ENCODE peak calls at places on chromosome 20, in nine cellular contexts. S, W, E, J, K, I, R, B and F are unnamed samples. For H3K36me3 and H3K27me3, the result is how much of the 10 kb centered on the place peaks cover.

GRCh38 chr20:46991850-46992639 is 97.4 kb downstream of the EYA2 start:
- DNase-seq in S (no peak), W (no peak), E (no peak), J (no peak), K (no peak), I (peak), R (no peak), B (no peak), F (no peak)

GRCh38 chr20:39849664-39850063 is 839.4 kb downstream of the MAFB start:
- DNase-seq in S (no peak), W (peak), E (peak), J (peak), K (peak), I (peak), R (peak), B (peak), F (no peak)

GRCh38 chr20:62590301-62591121 is 51.8 kb upstream of the SLCO4A1 start:
- DNase-seq in S (peak), W (peak), E (peak), J (peak), K (no peak), I (no peak), R (peak), B (peak), F (peak)

GRCh38 chr20:62717933-62718332 is 9.3 kb downstream of the NTSR1 start:
- DNase-seq in S (no peak), W (no peak), E (peak), J (no peak), K (no peak), I (no peak), R (no peak), B (peak), F (no peak)

GRCh38 chr20:371755-372542 is 8.6 kb upstream of the TRIB3 start:
- DNase-seq in S (no peak), W (peak), E (peak), J (peak), K (no peak), I (peak), R (peak), B (peak), F (no peak)

GRCh38 chr20:47212606-47213207 is 143.8 kb downstream of the ZMYND8 start:
- DNase-seq in S (no peak), W (peak), E (no peak), J (no peak), K (no peak), I (no peak), R (no peak), B (no peak), F (no peak)

GRCh38 chr20:24672886-24673677 is 203.7 kb downstream of the SYNDIG1 start:
- DNase-seq in S (no peak), W (no peak), E (peak), J (peak), K (peak), I (no peak), R (peak), B (no peak), F (peak)

GRCh38 chr20:45445805-45446562 is 23.6 kb upstream of the WFDC2 start:
- DNase-seq in S (peak), W (no peak), E (no peak), J (no peak), K (no peak), I (peak), R (no peak), B (no peak), F (no peak)

GRCh38 chr20:51570755-51571469 is 28.4 kb upstream of the NFATC2 start:
- DNase-seq in S (no peak), W (peak), E (peak), J (peak), K (no peak), I (no peak), R (no peak), B (no peak), F (no peak)

GRCh38 chr20:62571667-62572344 is 70.5 kb upstream of the SLCO4A1 start:
- DNase-seq in S (no peak), W (peak), E (no peak), J (no peak), K (no peak), I (peak), R (no peak), B (no peak), F (no peak)

GRCh38 chr20:51810155-51811039 is 8.1 kb upstream of the SALL4 start:
- DNase-seq in S (no peak), W (no peak), E (no peak), J (no peak), K (no peak), I (peak), R (no peak), B (no peak), F (no peak)

GRCh38 chr20:14761903-14762302 is 424.5 kb upstream of the FLRT3 start:
- DNase-seq in S (no peak), W (no peak), E (no peak), J (no peak), K (no peak), I (no peak), R (no peak), B (no peak), F (no peak)

GRCh38 chr20:44863661-44864060 is 21.8 kb upstream of the YWHAB start:
- DNase-seq in S (no peak), W (no peak), E (no peak), J (no peak), K (no peak), I (no peak), R (no peak), B (no peak), F (no peak)

GRCh38 chr20:22180244-22180643 is 404.1 kb downstream of the FOXA2 start:
- DNase-seq in S (no peak), W (no peak), E (no peak), J (no peak), K (no peak), I (peak), R (no peak), B (no peak), F (no peak)

GRCh38 chr20:2755451-2756055 is 44.9 kb downstream of the CPXM1 start:
- DNase-seq in S (no peak), W (no peak), E (no peak), J (no peak), K (no peak), I (no peak), R (no peak), B (no peak), F (no peak)

GRCh38 chr20:58344741-58345140 is 35.2 kb downstream of the RAB22A start:
- DNase-seq in S (no peak), W (no peak), E (peak), J (no peak), K (no peak), I (no peak), R (peak), B (no peak), F (no peak)

GRCh38 chr20:51631011-51631950 is 88.8 kb upstream of the NFATC2 start:
- DNase-seq in S (peak), W (peak), E (peak), J (peak), K (no peak), I (peak), R (peak), B (peak), F (peak)

GRCh38 chr20:50658804-50659380 is 32.5 kb downstream of the RIPOR3 start:
- DNase-seq in S (no peak), W (no peak), E (no peak), J (no peak), K (no peak), I (no peak), R (no peak), B (no peak), F (no peak)

GRCh38 chr20:63520939-63521601 is 505 bp downstream of the PPDPF start:
- DNase-seq in S (no peak), W (peak), E (peak), J (peak), K (peak), I (peak), R (no peak), B (peak), F (no peak)

GRCh38 chr20:47606414-47607207 is 104.9 kb downstream of the NCOA3 start:
- DNase-seq in S (no peak), W (no peak), E (no peak), J (no peak), K (no peak), I (no peak), R (no peak), B (no peak), F (no peak)

GRCh38 chr20:46695888-46696287 is 6.6 kb upstream of the TP53RK start:
- DNase-seq in S (no peak), W (no peak), E (peak), J (peak), K (no peak), I (no peak), R (peak), B (no peak), F (no peak)

GRCh38 chr20:61451009-61451408 is 198.9 kb downstream of the CDH4 start:
- DNase-seq in S (no peak), W (no peak), E (no peak), J (no peak), K (no peak), I (no peak), R (no peak), B (no peak), F (no peak)

GRCh38 chr20:10390709-10391108 is 43.3 kb downstream of the MKKS start:
- DNase-seq in S (no peak), W (no peak), E (no peak), J (no peak), K (no peak), I (no peak), R (no peak), B (no peak), F (no peak)

GRCh38 chr20:10385850-10386544 is 48.0 kb downstream of the MKKS start:
- DNase-seq in S (no peak), W (no peak), E (no peak), J (peak), K (no peak), I (no peak), R (no peak), B (no peak), F (no peak)

GRCh38 chr20:10387686-10388085 is 46.3 kb downstream of the MKKS start:
- DNase-seq in S (no peak), W (no peak), E (no peak), J (peak), K (no peak), I (no peak), R (no peak), B (no peak), F (no peak)

GRCh38 chr20:10388571-10388970 is 45.5 kb downstream of the MKKS start:
- DNase-seq in S (no peak), W (no peak), E (no peak), J (no peak), K (no peak), I (peak), R (no peak), B (no peak), F (no peak)
- H3K36me3 ChIP-seq in S (under half), W (under half), E (under half), J (under half), K (under half), I (under half), R (under half), B (under half), F (under half)

GRCh38 chr20:49372095-49372734 is 94.4 kb upstream of the ZNFX1 start:
- DNase-seq in S (no peak), W (no peak), E (no peak), J (no peak), K (no peak), I (no peak), R (no peak), B (no peak), F (no peak)
- H3K27me3 ChIP-seq in S (under half), W (under half), E (under half), J (under half), K (under half), I (under half), R (under half), B (under half), F (under half)

DNA sequence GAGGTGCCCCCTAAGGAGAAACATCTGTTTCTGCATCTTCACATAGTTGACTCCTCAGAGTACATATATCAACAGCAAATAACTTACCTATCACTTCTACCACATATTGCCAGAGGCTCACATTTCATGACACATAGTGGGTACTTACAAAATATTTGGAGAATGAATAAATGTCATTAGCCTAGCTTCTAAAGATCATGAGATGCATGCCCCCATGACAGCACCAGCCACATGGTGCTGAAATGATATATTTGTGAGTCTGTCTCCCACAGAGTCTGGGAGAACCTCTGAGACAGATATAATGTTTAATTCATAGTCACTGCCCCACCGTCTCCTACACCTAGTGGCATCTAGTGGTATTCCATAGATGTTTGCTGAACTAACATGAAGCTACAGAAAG is 555.6 kb downstream of the KIF16B start:
- DNase-seq in S (no peak), W (no peak), E (no peak), J (no peak), K (no peak), I (no peak), R (no peak), B (no peak), F (no peak)
- TF ChIP-seq CTCF in S (no peak), W (no peak), E (no peak), J (no peak), K (no peak), I (no peak), R (no peak), B (no peak), F (no peak)

GRCh38 chr20:6012166-6012565 is 41.7 kb downstream of the LRRN4 start:
- DNase-seq in S (no peak), W (no peak), E (no peak), J (no peak), K (no peak), I (no peak), R (no peak), B (no peak), F (no peak)

GRCh38 chr20:6008254-6008653 is 45.6 kb downstream of the LRRN4 start:
- DNase-seq in S (no peak), W (peak), E (peak), J (peak), K (no peak), I (peak), R (peak), B (no peak), F (peak)

GRCh38 chr20:6006603-6006949 is 47.3 kb downstream of the LRRN4 start:
- DNase-seq in S (no peak), W (no peak), E (no peak), J (no peak), K (no peak), I (no peak), R (no peak), B (no peak), F (no peak)

GRCh38 chr20:6007094-6007528 is 46.7 kb downstream of the LRRN4 start:
- DNase-seq in S (no peak), W (no peak), E (no peak), J (peak), K (no peak), I (no peak), R (no peak), B (no peak), F (no peak)

GRCh38 chr20:6007529-6008103 is 46.2 kb downstream of the LRRN4 start:
- DNase-seq in S (no peak), W (no peak), E (no peak), J (no peak), K (no peak), I (no peak), R (no peak), B (no peak), F (no peak)
- H3K36me3 ChIP-seq in S (under half), W (under half), E (under half), J (under half), K (under half), I (under half), R (under half), B (under half), F (under half)